ENCODE peak calls at places on chromosome 17, in ten cellular contexts. C, S, R, H, G, M, E, P, F and U are unnamed samples.

GRCh38 chr17:18027280-18027679 is 11.7 kb downstream of the ATPAF2 start:
- DNase-seq in H (no peak), C (no peak), S (no peak), R (no peak), F (no peak), M (no peak), G (no peak), P (peak), E (no peak), U (no peak)

GRCh38 chr17:17315142-17315821 is 12.1 kb downstream of the NT5M start:
- DNase-seq in C (no peak), H (no peak), M (peak), F (no peak), R (no peak), P (no peak), S (no peak), E (no peak), G (no peak), U (no peak)

GRCh38 chr17:80092959-80093358 is 8.4 kb upstream of the GAA start:
- DNase-seq in E (peak), C (no peak), S (no peak), M (no peak), R (no peak), F (no peak), G (no peak), P (no peak), H (no peak), U (no peak)

GRCh38 chr17:38507921-38508569 is 79.8 kb downstream of the ARHGAP23 start:
- DNase-seq in G (no peak), S (no peak), P (no peak), F (no peak), R (no peak), E (no peak), H (no peak), C (no peak), M (no peak), U (no peak)

GRCh38 chr17:43832976-43833829 is at the start of gene MPP3:
- DNase-seq in H (peak), S (peak), C (no peak), R (peak), E (peak), P (peak), F (peak), M (peak), G (no peak), U (no peak)

GRCh38 chr17:37833237-37833859 is 88.5 kb upstream of the HNF1B start:
- DNase-seq in F (no peak), C (no peak), E (no peak), H (peak), S (no peak), R (no peak), P (no peak), M (no peak), G (no peak), U (no peak)

GRCh38 chr17:46944931-46945330 is 22.0 kb downstream of the GOSR2 start:
- DNase-seq in G (no peak), C (no peak), E (no peak), F (no peak), S (no peak), P (no peak), R (no peak), H (no peak), M (no peak), U (no peak)

GRCh38 chr17:79340771-79341528 is 266.3 kb downstream of the ENGASE start:
- DNase-seq in M (no peak), F (no peak), R (no peak), H (no peak), S (no peak), C (no peak), E (no peak), P (no peak), G (no peak), U (no peak)

GRCh38 chr17:20922128-20922670 is 120.6 kb downstream of the USP22 start:
- DNase-seq in G (no peak), C (no peak), R (no peak), H (peak), M (no peak), S (peak), P (no peak), E (peak), F (peak), U (no peak)

GRCh38 chr17:14688134-14688533 is 387.3 kb downstream of the HS3ST3B1 start:
- DNase-seq in H (no peak), F (peak), P (no peak), R (no peak), C (no peak), E (no peak), S (no peak), M (no peak), G (no peak), U (no peak)

GRCh38 chr17:8158267-8159031 is 4.3 kb downstream of the VAMP2 start:
- DNase-seq in G (peak), F (peak), P (peak), H (peak), S (peak), M (peak), R (peak), E (peak), C (peak), U (no peak)

GRCh38 chr17:8155341-8156173 is 3.4 kb upstream of the PER1 start:
- DNase-seq in H (no peak), P (no peak), R (no peak), M (peak), G (no peak), F (peak), E (peak), S (no peak), C (no peak), U (no peak)

GRCh38 chr17:8153957-8154607 is 1.9 kb upstream of the PER1 start:
- DNase-seq in R (peak), H (peak), C (peak), M (peak), G (peak), P (peak), F (peak), S (peak), E (peak), U (peak)

GRCh38 chr17:8154608-8155152 is 2.5 kb upstream of the PER1 start:
- DNase-seq in C (no peak), H (no peak), R (no peak), G (no peak), F (peak), S (peak), P (peak), M (no peak), E (no peak), U (no peak)

DNA sequence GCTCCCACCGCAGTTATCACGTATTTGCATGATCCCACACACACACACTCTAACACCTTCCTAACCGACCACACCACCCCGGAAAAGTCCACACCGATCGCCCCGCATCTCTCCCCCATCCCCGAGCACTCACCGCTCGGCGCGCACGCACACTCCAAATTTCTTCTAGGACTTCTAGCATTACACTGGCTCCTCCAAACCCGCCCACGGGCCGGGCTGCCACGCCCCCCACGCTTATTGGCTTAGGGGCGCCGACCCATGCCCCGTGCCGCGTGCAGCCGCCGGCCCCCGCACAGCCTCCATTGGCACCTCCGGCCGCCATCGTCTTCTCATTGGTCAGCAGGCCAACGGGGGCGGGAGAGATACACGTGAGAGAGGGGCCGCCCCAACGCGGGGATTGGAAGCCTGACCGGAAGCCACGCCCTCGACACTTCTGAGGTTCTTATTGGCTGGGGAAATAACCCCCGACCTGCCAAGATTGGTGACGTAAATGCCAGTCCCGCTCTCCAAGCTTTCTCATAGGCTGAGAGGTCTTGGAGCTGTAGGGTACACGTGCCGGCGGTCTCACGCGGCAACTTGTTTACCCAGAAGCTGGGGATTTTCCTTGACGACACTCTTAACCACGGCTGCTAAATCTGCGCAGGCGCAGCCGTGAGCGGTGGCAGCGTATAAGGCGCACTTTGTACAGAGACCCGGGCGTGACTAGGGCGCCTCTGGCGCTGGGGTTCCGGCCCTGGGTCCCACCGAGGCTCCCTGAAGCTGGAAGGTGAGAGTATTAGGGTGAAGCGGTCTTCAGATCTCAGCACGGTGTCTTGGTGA is 4.2 kb upstream of the PER1 start:
- DNase-seq in H (peak), C (peak), P (peak), R (peak), M (peak), E (peak), F (peak), G (peak), S (peak), U (peak)
- TF ChIP-seq CTCF in H (no peak), C (no peak), P (no peak), R (peak), M (peak), E (peak), F (no peak), G (no peak), S (no peak), U (no peak)

GRCh38 chr17:76697702-76698465 is 12.9 kb downstream of the MXRA7 start:
- DNase-seq in S (peak), C (no peak), P (no peak), H (peak), F (peak), R (no peak), G (no peak), E (peak), M (no peak), U (no peak)

GRCh38 chr17:76701471-76701967 is 9.2 kb downstream of the MXRA7 start:
- DNase-seq in R (no peak), C (no peak), S (no peak), H (no peak), E (no peak), G (no peak), M (no peak), F (no peak), P (no peak), U (no peak)

GRCh38 chr17:76702941-76703637 is 7.7 kb downstream of the MXRA7 start:
- DNase-seq in H (no peak), S (no peak), G (no peak), E (no peak), P (no peak), C (no peak), M (no peak), R (no peak), F (no peak), U (no peak)

GRCh38 chr17:76700290-76700626 is 10.5 kb downstream of the MXRA7 start:
- DNase-seq in C (no peak), P (no peak), H (no peak), F (no peak), M (no peak), E (no peak), R (no peak), G (no peak), S (no peak), U (no peak)

GRCh38 chr17:76700627-76701470 is 9.9 kb downstream of the MXRA7 start:
- DNase-seq in R (peak), C (peak), F (peak), P (no peak), E (peak), H (peak), S (peak), M (no peak), G (no peak), U (no peak)
- H3K4me3 ChIP-seq in R (peak), C (peak), F (peak), P (no peak), E (peak), H (peak), S (peak), M (no peak), G (no peak), U (no peak)

DNA sequence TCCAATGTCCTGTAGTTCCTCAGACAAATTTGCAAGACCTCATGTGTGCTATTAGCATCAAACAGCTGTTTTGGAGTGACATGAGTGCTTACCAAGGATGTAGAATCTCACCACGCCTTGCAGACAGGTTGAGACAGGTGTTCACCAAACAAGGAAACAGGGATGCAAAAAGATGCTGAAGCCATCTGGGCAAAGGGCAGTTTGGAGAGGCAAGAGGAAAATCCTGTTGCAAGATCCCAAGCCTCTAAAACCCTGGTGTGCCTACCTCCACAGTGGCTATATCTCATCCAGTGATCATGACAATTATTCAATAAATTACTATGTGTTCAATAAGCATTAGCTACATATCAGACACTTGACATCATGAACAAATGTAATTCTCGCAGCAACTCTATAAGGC is 373.8 kb downstream of the SOX9 start:
- DNase-seq in H (no peak), R (no peak), P (no peak), G (no peak), F (no peak), M (no peak), C (no peak), S (no peak), E (no peak), U (no peak)
- TF ChIP-seq CTCF in H (no peak), R (no peak), P (no peak), G (no peak), F (no peak), M (no peak), C (no peak), S (no peak), E (no peak), U (no peak)

GRCh38 chr17:74466111-74466784 is at the start of gene CD300A:
- DNase-seq in G (no peak), P (no peak), E (no peak), R (no peak), S (no peak), F (no peak), H (no peak), C (no peak), M (peak), U (no peak)

GRCh38 chr17:74465378-74466110 is 890 bp upstream of the CD300A start:
- DNase-seq in G (no peak), H (no peak), E (no peak), S (no peak), F (no peak), R (no peak), C (no peak), M (no peak), P (no peak), U (no peak)

GRCh38 chr17:74464730-74465377 is 1.6 kb upstream of the CD300A start:
- DNase-seq in P (no peak), C (no peak), F (no peak), R (no peak), S (no peak), M (no peak), G (no peak), E (no peak), H (no peak), U (no peak)

GRCh38 chr17:74467221-74467951 is 952 bp downstream of the CD300A start:
- DNase-seq in P (no peak), M (peak), R (no peak), C (no peak), H (no peak), G (no peak), E (no peak), F (no peak), S (no peak), U (no peak)

GRCh38 chr17:74466785-74467158 is 338 bp downstream of the CD300A start:
- DNase-seq in F (no peak), E (no peak), C (no peak), P (no peak), S (no peak), M (no peak), R (no peak), H (no peak), G (no peak), U (no peak)
- H3K4me3 ChIP-seq in F (no peak), E (no peak), C (no peak), P (no peak), S (no peak), M (peak), R (no peak), H (no peak), G (no peak), U (no peak)

DNA sequence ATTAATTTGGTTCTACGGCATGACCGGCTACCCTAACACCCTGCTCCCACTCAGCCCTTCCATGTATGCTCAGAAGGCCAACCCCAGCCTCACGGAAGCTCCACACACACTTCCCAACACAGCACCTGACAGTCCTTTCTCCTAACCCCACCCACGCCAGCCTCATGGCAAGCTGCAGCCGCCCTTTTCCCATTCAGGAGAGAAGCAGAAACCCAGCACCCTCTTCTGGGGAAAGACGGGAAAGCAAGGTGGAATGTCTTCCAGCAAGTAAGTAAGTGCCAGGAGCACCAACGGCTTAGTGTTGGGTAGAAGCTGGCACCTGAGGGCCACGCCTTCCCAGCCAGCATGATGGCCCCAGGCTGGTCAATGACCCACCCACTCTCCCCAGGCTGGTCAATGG is 32.1 kb downstream of the ABR start:
- DNase-seq in R (no peak), M (peak), G (peak), P (peak), C (no peak), H (peak), F (peak), S (peak), E (peak), U (peak)
- TF ChIP-seq CTCF in R (no peak), M (peak), G (peak), P (no peak), C (peak), H (peak), F (peak), S (peak), E (peak), U (peak)

DNA sequence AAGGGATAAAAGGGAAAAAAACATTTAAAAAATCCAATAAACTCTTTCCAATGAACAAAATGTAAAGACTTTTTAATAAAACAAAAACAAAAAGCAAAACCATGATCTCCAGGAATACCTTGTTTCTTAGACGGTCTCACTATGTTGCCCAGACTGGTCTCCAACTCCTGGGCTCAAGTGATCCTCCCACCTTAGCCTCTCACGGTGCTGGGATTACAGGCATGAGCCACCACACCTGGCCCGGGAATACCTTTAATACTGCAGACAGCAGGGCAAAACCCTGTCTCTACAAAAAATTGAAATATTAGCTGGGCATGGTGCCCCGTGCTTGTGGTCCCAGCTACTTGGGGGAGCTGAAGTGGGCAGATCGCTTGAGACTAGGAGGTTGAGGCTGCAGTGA is 7.9 kb downstream of the RNF43 start:
- DNase-seq in C (no peak), F (no peak), S (no peak), M (no peak), R (no peak), E (no peak), H (no peak), P (no peak), G (no peak), U (no peak)
- H3K4me3 ChIP-seq in C (no peak), F (no peak), S (no peak), M (no peak), R (no peak), E (no peak), H (no peak), P (no peak), G (no peak), U (no peak)

DNA sequence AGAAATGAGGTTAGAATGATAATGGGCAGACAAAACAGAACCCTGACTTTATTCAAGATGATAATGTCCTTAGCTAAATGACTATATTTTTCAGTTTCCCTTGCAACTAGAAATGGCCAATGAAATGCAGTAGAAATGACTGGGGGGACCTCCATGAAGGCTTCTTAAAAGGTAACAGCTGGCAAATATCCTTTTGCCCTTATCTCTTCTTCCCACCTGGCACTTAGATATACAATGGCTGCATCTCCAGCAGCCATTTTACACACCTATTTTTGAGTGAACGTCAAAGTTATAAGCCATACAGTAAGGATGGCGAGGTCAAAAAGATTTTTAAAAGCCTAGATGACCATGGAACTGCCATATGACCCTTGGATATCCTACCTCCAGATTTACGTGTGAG is 39.9 kb downstream of the USP32 start:
- DNase-seq in R (no peak), E (no peak), S (no peak), F (no peak), C (no peak), H (no peak), G (no peak), M (no peak), P (no peak), U (no peak)
- TF ChIP-seq CTCF in R (no peak), E (no peak), S (no peak), F (no peak), C (no peak), H (no peak), G (no peak), M (no peak), P (no peak), U (no peak)

GRCh38 chr17:19369846-19370492 is 7.4 kb upstream of the B9D1 start:
- DNase-seq in P (no peak), F (peak), M (no peak), H (no peak), R (no peak), G (no peak), C (no peak), S (no peak), E (no peak), U (no peak)
- H3K4me3 ChIP-seq in P (no peak), F (no peak), M (no peak), H (no peak), R (no peak), G (no peak), C (no peak), S (no peak), E (no peak), U (no peak)

GRCh38 chr17:49224997-49225337 is 5.6 kb downstream of the PHOSPHO1 start:
- DNase-seq in P (no peak), G (no peak), R (no peak), E (no peak), H (no peak), M (no peak), C (no peak), S (no peak), F (no peak), U (no peak)

GRCh38 chr17:49225554-49226236 is 4.9 kb downstream of the PHOSPHO1 start:
- DNase-seq in E (no peak), C (no peak), H (no peak), G (no peak), P (no peak), M (no peak), R (no peak), F (no peak), S (no peak), U (no peak)

GRCh38 chr17:49227436-49228261 is 2.9 kb downstream of the PHOSPHO1 start:
- DNase-seq in F (peak), H (peak), E (peak), M (peak), P (peak), R (peak), C (peak), S (peak), G (peak), U (peak)

GRCh38 chr17:49229076-49229804 is 1.3 kb downstream of the PHOSPHO1 start:
- DNase-seq in F (no peak), S (no peak), M (no peak), C (no peak), H (no peak), G (no peak), P (no peak), R (no peak), E (no peak), U (no peak)

GRCh38 chr17:49226771-49227435 is 3.7 kb downstream of the PHOSPHO1 start:
- DNase-seq in E (no peak), S (no peak), R (no peak), C (no peak), M (no peak), P (no peak), H (no peak), F (no peak), G (no peak), U (no peak)
- TF ChIP-seq CTCF in E (no peak), S (no peak), R (no peak), C (no peak), M (no peak), P (no peak), H (no peak), F (no peak), G (no peak), U (no peak)